ENCODE peak calls at places on chromosomes 6 and 20, in four cellular contexts. A, K, H and W are unnamed samples.

GRCh38 chr6:106066984-106067383 is 19.2 kb upstream of the PRDM1 start:
- DNase-seq in A (no peak), K (no peak), H (no peak), W (no peak)

GRCh38 chr6:167707686-167708500 is 118.8 kb upstream of the AFDN start:
- DNase-seq in A (no peak), K (no peak), H (no peak), W (no peak)

GRCh38 chr20:44460795-44461141 is 14.9 kb upstream of the TTPAL start:
- DNase-seq in A (peak), K (no peak), H (peak), W (no peak)

GRCh38 chr6:42742116-42742894 is 3.6 kb downstream of the TBCC start:
- DNase-seq in A (no peak), K (no peak), H (no peak), W (no peak)

GRCh38 chr6:25866011-25866410 is 8.0 kb downstream of the SLC17A3 start:
- DNase-seq in A (no peak), K (no peak), H (peak), W (no peak)

GRCh38 chr6:31579546-31580445 is 2.4 kb downstream of the LTB start:
- DNase-seq in A (no peak), K (no peak), H (no peak), W (no peak)

GRCh38 chr6:5028301-5028700 is 24.5 kb upstream of the RPP40 start:
- DNase-seq in A (no peak), K (no peak), H (no peak), W (no peak)

GRCh38 chr6:140957334-140957733 is 1175.4 kb upstream of the GJE1 start:
- DNase-seq in A (no peak), K (no peak), H (no peak), W (no peak)

GRCh38 chr6:168302534-168302933 is 17.0 kb downstream of the DACT2 start:
- DNase-seq in A (peak), K (no peak), H (peak), W (no peak)

GRCh38 chr20:10453241-10453640 is 18.1 kb downstream of the SLX4IP start:
- DNase-seq in A (no peak), K (peak), H (no peak), W (no peak)

GRCh38 chr20:50367104-50367674 is 143.0 kb upstream of the PTPN1 start:
- DNase-seq in A (no peak), K (no peak), H (no peak), W (no peak)

GRCh38 chr20:59819496-59820203 is 113.8 kb downstream of the SYCP2 start:
- DNase-seq in A (no peak), K (no peak), H (no peak), W (no peak)

GRCh38 chr6:21856096-21856825 is 262.7 kb downstream of the SOX4 start:
- DNase-seq in A (no peak), K (no peak), H (no peak), W (no peak)

GRCh38 chr6:30238178-30238795 is 25.1 kb upstream of the TRIM26 start:
- DNase-seq in A (peak), K (no peak), H (peak), W (peak)

GRCh38 chr6:11714116-11714797 is 64.3 kb downstream of the ADTRP start:
- DNase-seq in A (no peak), K (peak), H (no peak), W (no peak)

GRCh38 chr6:127775371-127775770 is 125.5 kb downstream of the THEMIS start:
- DNase-seq in A (no peak), K (no peak), H (no peak), W (no peak)

GRCh38 chr6:143775326-143775725 is 67.8 kb upstream of the LTV1 start:
- DNase-seq in A (no peak), K (no peak), H (no peak), W (no peak)

GRCh38 chr6:52937908-52938307 is 28.4 kb upstream of the GSTA3 start:
- DNase-seq in A (no peak), K (no peak), H (no peak), W (no peak)

GRCh38 chr6:52672422-52673025 is 1.6 kb downstream of the TMEM14A start:
- DNase-seq in A (no peak), K (no peak), H (peak), W (no peak)

GRCh38 chr20:25669826-25670422 is 26.7 kb downstream of the ZNF337 start:
- DNase-seq in A (peak), K (no peak), H (no peak), W (peak)

GRCh38 chr6:160430203-160430602 is 82.0 kb downstream of the SLC22A3 start:
- DNase-seq in A (no peak), K (no peak), H (no peak), W (no peak)

GRCh38 chr6:160428818-160429744 is 80.9 kb downstream of the SLC22A3 start:
- DNase-seq in A (no peak), K (no peak), H (no peak), W (peak)

GRCh38 chr6:160430741-160431140 is 82.6 kb downstream of the SLC22A3 start:
- DNase-seq in A (no peak), K (no peak), H (no peak), W (no peak)

GRCh38 chr6:160431791-160432404 is 83.7 kb downstream of the SLC22A3 start:
- DNase-seq in A (no peak), K (no peak), H (peak), W (no peak)

DNA sequence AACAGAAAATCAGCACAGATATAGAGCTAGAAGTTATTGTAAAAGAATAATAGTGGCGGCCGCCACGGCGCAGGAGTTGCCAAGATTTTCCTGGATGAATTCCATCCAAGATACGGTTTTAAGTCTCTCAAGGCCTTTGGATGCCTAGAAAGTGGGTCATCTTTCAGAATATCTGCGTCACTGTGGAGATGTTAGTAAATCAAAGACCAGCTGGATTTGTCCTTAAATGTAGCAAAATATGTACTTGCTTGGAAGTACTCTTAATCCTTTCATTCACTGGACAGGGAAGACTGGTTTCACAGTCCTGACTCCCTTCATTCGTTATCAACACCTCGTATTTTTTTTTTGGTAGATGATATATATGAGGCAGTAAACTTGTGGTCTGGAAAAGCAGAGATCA is 83.1 kb downstream of the SLC22A3 start:
- DNase-seq in A (no peak), K (no peak), H (no peak), W (no peak)
- TF ChIP-seq NR2C2 in A (no peak), K (no peak), H (no peak), W (no peak)

GRCh38 chr6:161694995-161695394 is 421.1 kb upstream of the AGPAT4 start:
- DNase-seq in A (peak), K (no peak), H (peak), W (no peak)
- TF ChIP-seq NR2C2 in A (no peak), K (no peak), H (no peak), W (no peak)

DNA sequence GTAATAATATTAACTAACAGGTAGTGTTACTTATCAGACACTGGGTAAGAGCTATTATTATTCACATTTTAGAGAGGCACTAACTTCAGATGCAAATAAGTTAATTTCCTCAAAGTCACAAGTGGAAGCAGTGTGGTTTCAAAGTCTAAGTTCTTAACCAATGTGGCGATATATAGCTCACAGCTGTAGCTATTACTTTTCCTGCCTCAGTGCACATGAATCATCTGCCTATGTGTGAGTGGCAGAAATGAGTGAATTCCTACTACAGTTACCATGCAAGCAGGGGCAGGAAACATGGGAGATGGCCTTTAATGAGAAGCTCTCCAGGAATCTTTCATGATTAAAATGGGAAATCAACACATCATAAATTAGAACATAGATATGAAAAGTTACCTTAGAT is 126.2 kb upstream of the EYA4 start:
- DNase-seq in A (no peak), K (no peak), H (no peak), W (no peak)
- TF ChIP-seq NR2C2 in A (no peak), K (no peak), H (no peak), W (no peak)

GRCh38 chr6:37691904-37692806 is 5.5 kb downstream of the MDGA1 start:
- DNase-seq in A (peak), K (no peak), H (peak), W (peak)

GRCh38 chr6:37690964-37691735 is 6.5 kb downstream of the MDGA1 start:
- DNase-seq in A (no peak), K (no peak), H (no peak), W (no peak)

GRCh38 chr6:37694259-37694658 is 3.4 kb downstream of the MDGA1 start:
- DNase-seq in A (no peak), K (no peak), H (no peak), W (no peak)

GRCh38 chr6:37693546-37694250 is 4.0 kb downstream of the MDGA1 start:
- DNase-seq in A (no peak), K (no peak), H (no peak), W (no peak)

GRCh38 chr6:37693079-37693478 is 4.6 kb downstream of the MDGA1 start:
- DNase-seq in A (no peak), K (no peak), H (no peak), W (no peak)
- TF ChIP-seq NR2C2 in A (no peak), K (no peak), H (no peak), W (no peak)